ENCODE peak calls at places on chromosomes 5 and 9, in four cellular contexts. One of them, this sample, is unnamed.

GRCh38 chr9:69173891-69174644 is at the start of gene TJP2:
- DNase-seq in activated T-helper 1 cell treated with anti-CD3 and anti-CD28 coated beads, Interleukin-12 subunit alpha, Interleukin-12 subunit beta, Interleukin-2, Interleukin-4 antibody, amounts not matched to agents 30 ng/mL and 10 ng/mL and 1 ng/mL, durations not matched to agents 14 hours and 24 hours and 36 hours: peak
- DNase-seq in GM12865: peak
- DNase-seq in H54: peak
- DNase-seq in this sample: peak

GRCh38 chr9:91428927-91429351 is 5.3 kb upstream of the NFIL3 start:
- DNase-seq in activated T-helper 1 cell treated with anti-CD3 and anti-CD28 coated beads, Interleukin-12 subunit alpha, Interleukin-12 subunit beta, Interleukin-2, Interleukin-4 antibody, amounts not matched to agents 30 ng/mL and 10 ng/mL and 1 ng/mL, durations not matched to agents 14 hours and 24 hours and 36 hours: no peak
- DNase-seq in GM12865: no peak
- DNase-seq in H54: no peak
- DNase-seq in this sample: no peak

GRCh38 chr5:133382661-133383579 is 229.4 kb downstream of the FSTL4 start:
- DNase-seq in GM12865: no peak
- DNase-seq in H54: no peak
- DNase-seq in activated T-helper 1 cell treated with anti-CD3 and anti-CD28 coated beads, Interleukin-12 subunit alpha, Interleukin-12 subunit beta, Interleukin-2, Interleukin-4 antibody, amounts not matched to agents 30 ng/mL and 10 ng/mL and 1 ng/mL, durations not matched to agents 14 hours and 24 hours and 36 hours: no peak
- DNase-seq in this sample: no peak

GRCh38 chr9:89978185-89978584 is 373.4 kb downstream of the GADD45G start:
- DNase-seq in H54: no peak
- DNase-seq in GM12865: no peak
- DNase-seq in activated T-helper 1 cell treated with anti-CD3 and anti-CD28 coated beads, Interleukin-12 subunit alpha, Interleukin-12 subunit beta, Interleukin-2, Interleukin-4 antibody, amounts not matched to agents 30 ng/mL and 10 ng/mL and 1 ng/mL, durations not matched to agents 14 hours and 24 hours and 36 hours: no peak
- DNase-seq in this sample: no peak

GRCh38 chr9:94905606-94906005 is 179.1 kb downstream of the AOPEP start:
- DNase-seq in H54: no peak
- DNase-seq in GM12865: no peak
- DNase-seq in activated T-helper 1 cell treated with anti-CD3 and anti-CD28 coated beads, Interleukin-12 subunit alpha, Interleukin-12 subunit beta, Interleukin-2, Interleukin-4 antibody, amounts not matched to agents 30 ng/mL and 10 ng/mL and 1 ng/mL, durations not matched to agents 14 hours and 24 hours and 36 hours: no peak
- DNase-seq in this sample: no peak

GRCh38 chr9:22954550-22954949 is 507.9 kb downstream of the DMRTA1 start:
- DNase-seq in GM12865: no peak
- DNase-seq in H54: no peak
- DNase-seq in activated T-helper 1 cell treated with anti-CD3 and anti-CD28 coated beads, Interleukin-12 subunit alpha, Interleukin-12 subunit beta, Interleukin-2, Interleukin-4 antibody, amounts not matched to agents 30 ng/mL and 10 ng/mL and 1 ng/mL, durations not matched to agents 14 hours and 24 hours and 36 hours: no peak
- DNase-seq in this sample: no peak

GRCh38 chr9:35619800-35620158 is 1.6 kb upstream of the CD72 start:
- DNase-seq in H54: no peak
- DNase-seq in activated T-helper 1 cell treated with anti-CD3 and anti-CD28 coated beads, Interleukin-12 subunit alpha, Interleukin-12 subunit beta, Interleukin-2, Interleukin-4 antibody, amounts not matched to agents 30 ng/mL and 10 ng/mL and 1 ng/mL, durations not matched to agents 14 hours and 24 hours and 36 hours: no peak
- DNase-seq in GM12865: peak
- DNase-seq in this sample: no peak

GRCh38 chr9:20683351-20684034 is 566 bp upstream of the FOCAD start:
- DNase-seq in GM12865: peak
- DNase-seq in activated T-helper 1 cell treated with anti-CD3 and anti-CD28 coated beads, Interleukin-12 subunit alpha, Interleukin-12 subunit beta, Interleukin-2, Interleukin-4 antibody, amounts not matched to agents 30 ng/mL and 10 ng/mL and 1 ng/mL, durations not matched to agents 14 hours and 24 hours and 36 hours: peak
- DNase-seq in H54: peak
- DNase-seq in this sample: no peak

GRCh38 chr9:19155106-19155999 is 28.1 kb upstream of the PLIN2 start:
- DNase-seq in GM12865: peak
- DNase-seq in activated T-helper 1 cell treated with anti-CD3 and anti-CD28 coated beads, Interleukin-12 subunit alpha, Interleukin-12 subunit beta, Interleukin-2, Interleukin-4 antibody, amounts not matched to agents 30 ng/mL and 10 ng/mL and 1 ng/mL, durations not matched to agents 14 hours and 24 hours and 36 hours: no peak
- DNase-seq in H54: no peak
- DNase-seq in this sample: no peak

GRCh38 chr5:145437627-145438026 is 397.5 kb downstream of the PRELID2 start:
- DNase-seq in H54: no peak
- DNase-seq in activated T-helper 1 cell treated with anti-CD3 and anti-CD28 coated beads, Interleukin-12 subunit alpha, Interleukin-12 subunit beta, Interleukin-2, Interleukin-4 antibody, amounts not matched to agents 30 ng/mL and 10 ng/mL and 1 ng/mL, durations not matched to agents 14 hours and 24 hours and 36 hours: no peak
- DNase-seq in GM12865: no peak
- DNase-seq in this sample: no peak

GRCh38 chr5:110705349-110705748 is 21.1 kb downstream of the TMEM232 start:
- DNase-seq in GM12865: no peak
- DNase-seq in activated T-helper 1 cell treated with anti-CD3 and anti-CD28 coated beads, Interleukin-12 subunit alpha, Interleukin-12 subunit beta, Interleukin-2, Interleukin-4 antibody, amounts not matched to agents 30 ng/mL and 10 ng/mL and 1 ng/mL, durations not matched to agents 14 hours and 24 hours and 36 hours: no peak
- DNase-seq in H54: no peak
- DNase-seq in this sample: no peak

GRCh38 chr9:1619915-1620705 is 395.0 kb upstream of the SMARCA2 start:
- DNase-seq in activated T-helper 1 cell treated with anti-CD3 and anti-CD28 coated beads, Interleukin-12 subunit alpha, Interleukin-12 subunit beta, Interleukin-2, Interleukin-4 antibody, amounts not matched to agents 30 ng/mL and 10 ng/mL and 1 ng/mL, durations not matched to agents 14 hours and 24 hours and 36 hours: no peak
- DNase-seq in GM12865: peak
- DNase-seq in H54: no peak
- DNase-seq in this sample: no peak

GRCh38 chr9:91896513-91897121 is 53.4 kb downstream of the ROR2 start:
- DNase-seq in GM12865: no peak
- DNase-seq in activated T-helper 1 cell treated with anti-CD3 and anti-CD28 coated beads, Interleukin-12 subunit alpha, Interleukin-12 subunit beta, Interleukin-2, Interleukin-4 antibody, amounts not matched to agents 30 ng/mL and 10 ng/mL and 1 ng/mL, durations not matched to agents 14 hours and 24 hours and 36 hours: no peak
- DNase-seq in H54: no peak
- DNase-seq in this sample: no peak

GRCh38 chr5:75510836-75511434 is 494 bp downstream of the CERT1 start:
- DNase-seq in H54: peak
- DNase-seq in GM12865: peak
- DNase-seq in activated T-helper 1 cell treated with anti-CD3 and anti-CD28 coated beads, Interleukin-12 subunit alpha, Interleukin-12 subunit beta, Interleukin-2, Interleukin-4 antibody, amounts not matched to agents 30 ng/mL and 10 ng/mL and 1 ng/mL, durations not matched to agents 14 hours and 24 hours and 36 hours: peak
- DNase-seq in this sample: peak

GRCh38 chr5:180348316-180348715 is 4.8 kb downstream of the GFPT2 start:
- DNase-seq in activated T-helper 1 cell treated with anti-CD3 and anti-CD28 coated beads, Interleukin-12 subunit alpha, Interleukin-12 subunit beta, Interleukin-2, Interleukin-4 antibody, amounts not matched to agents 30 ng/mL and 10 ng/mL and 1 ng/mL, durations not matched to agents 14 hours and 24 hours and 36 hours: no peak
- DNase-seq in H54: no peak
- DNase-seq in GM12865: no peak
- DNase-seq in this sample: no peak

GRCh38 chr9:133919253-133920115 is 72.6 kb downstream of the VAV2 start:
- DNase-seq in H54: no peak
- DNase-seq in GM12865: no peak
- DNase-seq in activated T-helper 1 cell treated with anti-CD3 and anti-CD28 coated beads, Interleukin-12 subunit alpha, Interleukin-12 subunit beta, Interleukin-2, Interleukin-4 antibody, amounts not matched to agents 30 ng/mL and 10 ng/mL and 1 ng/mL, durations not matched to agents 14 hours and 24 hours and 36 hours: no peak
- DNase-seq in this sample: no peak

GRCh38 chr5:139495644-139496435 is 13.3 kb upstream of the STING1 start:
- DNase-seq in activated T-helper 1 cell treated with anti-CD3 and anti-CD28 coated beads, Interleukin-12 subunit alpha, Interleukin-12 subunit beta, Interleukin-2, Interleukin-4 antibody, amounts not matched to agents 30 ng/mL and 10 ng/mL and 1 ng/mL, durations not matched to agents 14 hours and 24 hours and 36 hours: no peak
- DNase-seq in GM12865: no peak
- DNase-seq in H54: no peak
- DNase-seq in this sample: no peak

GRCh38 chr5:173640166-173640804 is 23.8 kb upstream of the BOD1 start:
- DNase-seq in activated T-helper 1 cell treated with anti-CD3 and anti-CD28 coated beads, Interleukin-12 subunit alpha, Interleukin-12 subunit beta, Interleukin-2, Interleukin-4 antibody, amounts not matched to agents 30 ng/mL and 10 ng/mL and 1 ng/mL, durations not matched to agents 14 hours and 24 hours and 36 hours: no peak
- DNase-seq in H54: no peak
- DNase-seq in GM12865: no peak
- DNase-seq in this sample: no peak

GRCh38 chr5:147481376-147481775 is 28.5 kb downstream of the DPYSL3 start:
- DNase-seq in GM12865: no peak
- DNase-seq in activated T-helper 1 cell treated with anti-CD3 and anti-CD28 coated beads, Interleukin-12 subunit alpha, Interleukin-12 subunit beta, Interleukin-2, Interleukin-4 antibody, amounts not matched to agents 30 ng/mL and 10 ng/mL and 1 ng/mL, durations not matched to agents 14 hours and 24 hours and 36 hours: no peak
- DNase-seq in H54: no peak
- DNase-seq in this sample: no peak

GRCh38 chr5:68661237-68661636 is 432.6 kb upstream of the SLC30A5 start:
- DNase-seq in activated T-helper 1 cell treated with anti-CD3 and anti-CD28 coated beads, Interleukin-12 subunit alpha, Interleukin-12 subunit beta, Interleukin-2, Interleukin-4 antibody, amounts not matched to agents 30 ng/mL and 10 ng/mL and 1 ng/mL, durations not matched to agents 14 hours and 24 hours and 36 hours: no peak
- DNase-seq in H54: no peak
- DNase-seq in GM12865: peak
- DNase-seq in this sample: peak

GRCh38 chr5:172602712-172603289 is 38.3 kb upstream of the NEURL1B start:
- DNase-seq in GM12865: no peak
- DNase-seq in H54: no peak
- DNase-seq in activated T-helper 1 cell treated with anti-CD3 and anti-CD28 coated beads, Interleukin-12 subunit alpha, Interleukin-12 subunit beta, Interleukin-2, Interleukin-4 antibody, amounts not matched to agents 30 ng/mL and 10 ng/mL and 1 ng/mL, durations not matched to agents 14 hours and 24 hours and 36 hours: no peak
- DNase-seq in this sample: no peak

GRCh38 chr5:36877667-36878420 is 1.3 kb downstream of the NIPBL start:
- DNase-seq in activated T-helper 1 cell treated with anti-CD3 and anti-CD28 coated beads, Interleukin-12 subunit alpha, Interleukin-12 subunit beta, Interleukin-2, Interleukin-4 antibody, amounts not matched to agents 30 ng/mL and 10 ng/mL and 1 ng/mL, durations not matched to agents 14 hours and 24 hours and 36 hours: no peak
- DNase-seq in H54: no peak
- DNase-seq in GM12865: peak
- DNase-seq in this sample: peak

GRCh38 chr5:139877129-139877597 is 81.6 kb downstream of the PSD2 start:
- DNase-seq in GM12865: no peak
- DNase-seq in H54: no peak
- DNase-seq in activated T-helper 1 cell treated with anti-CD3 and anti-CD28 coated beads, Interleukin-12 subunit alpha, Interleukin-12 subunit beta, Interleukin-2, Interleukin-4 antibody, amounts not matched to agents 30 ng/mL and 10 ng/mL and 1 ng/mL, durations not matched to agents 14 hours and 24 hours and 36 hours: no peak
- DNase-seq in this sample: no peak

GRCh38 chr9:81108821-81109220 is 580.5 kb downstream of the TLE1 start:
- DNase-seq in GM12865: no peak
- DNase-seq in H54: no peak
- DNase-seq in activated T-helper 1 cell treated with anti-CD3 and anti-CD28 coated beads, Interleukin-12 subunit alpha, Interleukin-12 subunit beta, Interleukin-2, Interleukin-4 antibody, amounts not matched to agents 30 ng/mL and 10 ng/mL and 1 ng/mL, durations not matched to agents 14 hours and 24 hours and 36 hours: no peak
- DNase-seq in this sample: no peak

GRCh38 chr9:136021171-136021890 is 60.2 kb upstream of the UBAC1 start:
- DNase-seq in activated T-helper 1 cell treated with anti-CD3 and anti-CD28 coated beads, Interleukin-12 subunit alpha, Interleukin-12 subunit beta, Interleukin-2, Interleukin-4 antibody, amounts not matched to agents 30 ng/mL and 10 ng/mL and 1 ng/mL, durations not matched to agents 14 hours and 24 hours and 36 hours: no peak
- DNase-seq in GM12865: no peak
- DNase-seq in H54: no peak
- DNase-seq in this sample: no peak

GRCh38 chr9:117734523-117735314 is 30.5 kb downstream of the TLR4 start:
- DNase-seq in activated T-helper 1 cell treated with anti-CD3 and anti-CD28 coated beads, Interleukin-12 subunit alpha, Interleukin-12 subunit beta, Interleukin-2, Interleukin-4 antibody, amounts not matched to agents 30 ng/mL and 10 ng/mL and 1 ng/mL, durations not matched to agents 14 hours and 24 hours and 36 hours: no peak
- DNase-seq in GM12865: no peak
- DNase-seq in H54: peak
- DNase-seq in this sample: no peak

GRCh38 chr9:27280858-27281257 is 16.1 kb downstream of the EQTN start:
- DNase-seq in activated T-helper 1 cell treated with anti-CD3 and anti-CD28 coated beads, Interleukin-12 subunit alpha, Interleukin-12 subunit beta, Interleukin-2, Interleukin-4 antibody, amounts not matched to agents 30 ng/mL and 10 ng/mL and 1 ng/mL, durations not matched to agents 14 hours and 24 hours and 36 hours: no peak
- DNase-seq in H54: no peak
- DNase-seq in GM12865: no peak
- DNase-seq in this sample: no peak

GRCh38 chr5:57028166-57028565 is 76.2 kb upstream of the MIER3 start:
- DNase-seq in activated T-helper 1 cell treated with anti-CD3 and anti-CD28 coated beads, Interleukin-12 subunit alpha, Interleukin-12 subunit beta, Interleukin-2, Interleukin-4 antibody, amounts not matched to agents 30 ng/mL and 10 ng/mL and 1 ng/mL, durations not matched to agents 14 hours and 24 hours and 36 hours: no peak
- DNase-seq in GM12865: no peak
- DNase-seq in H54: no peak
- DNase-seq in this sample: no peak